ENCODE peak calls at places on chromosomes 12 and 14, in four cellular contexts. G, Z, J and K are unnamed samples.

GRCh38 chr14:64536488-64537245 is 3.9 kb upstream of the HSPA2 start:
- DNase-seq in G (no peak), Z (no peak), J (no peak), K (no peak)

GRCh38 chr14:95265106-95266094 is 54.3 kb downstream of the CLMN start:
- DNase-seq in G (no peak), Z (peak; percentile 92), J (no peak), K (peak; percentile 68)

GRCh38 chr14:102768223-102769048 is 8.8 kb upstream of the TRAF3 start:
- DNase-seq in G (no peak), Z (peak; percentile 94), J (no peak), K (no peak)

GRCh38 chr12:12779529-12779928 is 5.9 kb upstream of the APOLD1 start:
- DNase-seq in G (no peak), Z (no peak), J (no peak), K (no peak)

GRCh38 chr12:26648584-26648983 is 184.4 kb downstream of the ITPR2 start:
- DNase-seq in G (no peak), Z (no peak), J (no peak), K (no peak)

GRCh38 chr12:16384732-16385131 is 37.3 kb downstream of the MGST1 start:
- DNase-seq in G (no peak), Z (no peak), J (no peak), K (no peak)

GRCh38 chr14:92959189-92959531 is 36.2 kb downstream of the CHGA start:
- DNase-seq in G (no peak), Z (no peak), J (no peak), K (no peak)

GRCh38 chr12:25014961-25015360 is 66.1 kb upstream of the BCAT1 start:
- DNase-seq in G (no peak), Z (no peak), J (no peak), K (no peak)

GRCh38 chr14:24880689-24881088 is 169.3 kb downstream of the STXBP6 start:
- DNase-seq in G (no peak), Z (no peak), J (no peak), K (no peak)

GRCh38 chr12:126770188-126770587 is 1496.8 kb upstream of the TMEM132C start:
- DNase-seq in G (no peak), Z (no peak), J (no peak), K (no peak)

GRCh38 chr14:68145036-68145435 is 325.5 kb downstream of the RAD51B start:
- DNase-seq in G (no peak), Z (no peak), J (no peak), K (no peak)

GRCh38 chr14:23951590-23952143 is 1.9 kb upstream of the DHRS4 start:
- DNase-seq in G (no peak), Z (no peak), J (no peak), K (no peak)

GRCh38 chr14:99447739-99448138 is 32.9 kb downstream of the SETD3 start:
- DNase-seq in G (no peak), Z (no peak), J (no peak), K (no peak)

GRCh38 chr12:39510001-39510400 is 67.1 kb upstream of the KIF21A start:
- DNase-seq in G (no peak), Z (no peak), J (no peak), K (no peak)

GRCh38 chr12:26347300-26347699 is 151.9 kb downstream of the SSPN start:
- DNase-seq in G (no peak), Z (no peak), J (no peak), K (no peak)

GRCh38 chr12:1429980-1430379 is 164.4 kb downstream of the FBXL14 start:
- DNase-seq in G (no peak), Z (no peak), J (no peak), K (no peak)

GRCh38 chr12:31645944-31646343 is 13.5 kb upstream of the ETFBKMT start:
- DNase-seq in G (no peak), Z (no peak), J (no peak), K (no peak)

GRCh38 chr14:92462568-92462967 is 51.0 kb upstream of the RIN3 start:
- DNase-seq in G (no peak), Z (no peak), J (no peak), K (no peak)

GRCh38 chr12:122124370-122124769 is 45.8 kb downstream of the MLXIP start:
- DNase-seq in G (no peak), Z (no peak), J (no peak), K (no peak)

GRCh38 chr14:24813089-24813815 is 179.3 kb upstream of the GZMB start:
- DNase-seq in G (no peak), Z (no peak), J (no peak), K (no peak)

GRCh38 chr14:23521785-23522640 is 29.6 kb downstream of the ZFHX2 start:
- DNase-seq in G (no peak), Z (no peak), J (no peak), K (no peak)

GRCh38 chr14:22974530-22975313 is 7.6 kb downstream of the AJUBA start:
- DNase-seq in G (no peak), Z (no peak), J (peak; percentile 29), K (no peak)

GRCh38 chr12:82474181-82474797 is 116.0 kb downstream of the METTL25 start:
- DNase-seq in G (no peak), Z (peak; percentile 4), J (no peak), K (no peak)

GRCh38 chr12:131755305-131756113 is 44.6 kb downstream of the SFSWAP start:
- DNase-seq in G (no peak), Z (peak; percentile 59), J (no peak), K (peak; percentile 42)

GRCh38 chr14:69999246-69999645 is 120.0 kb downstream of the SMOC1 start:
- DNase-seq in G (no peak), Z (no peak), J (no peak), K (peak; percentile 32)

GRCh38 chr12:130920119-130920703 is 33.5 kb upstream of the ADGRD1 start:
- DNase-seq in G (no peak), Z (no peak), J (no peak), K (no peak)

GRCh38 chr14:45287609-45288008 is 34.6 kb upstream of the MIS18BP1 start:
- DNase-seq in G (no peak), Z (no peak), J (no peak), K (no peak)

GRCh38 chr12:62700091-62700490 is 233.5 kb downstream of the MON2 start:
- DNase-seq in G (no peak), Z (no peak), J (no peak), K (no peak)

GRCh38 chr12:108611884-108612415 is 14.1 kb upstream of the TMEM119 start:
- DNase-seq in G (no peak), Z (peak; percentile 57), J (no peak), K (no peak)

GRCh38 chr12:6699989-6700645 is 498 bp downstream of the PIANP start:
- DNase-seq in G (no peak), Z (no peak), J (no peak), K (no peak)

GRCh38 chr14:94699831-94700230 is 70.1 kb downstream of the GSC start:
- DNase-seq in G (no peak), Z (no peak), J (no peak), K (no peak)

GRCh38 chr12:14841761-14842160 is 1.6 kb downstream of the ART4 start:
- DNase-seq in G (peak; percentile 71), Z (no peak), J (peak; percentile 63), K (peak; percentile 77)

GRCh38 chr12:125246346-125246656 is 181.1 kb downstream of the AACS start:
- DNase-seq in G (no peak), Z (no peak), J (no peak), K (no peak)

GRCh38 chr14:99660794-99661193 is 15.9 kb downstream of the HHIPL1 start:
- DNase-seq in G (no peak), Z (no peak), J (no peak), K (no peak)

GRCh38 chr12:49346659-49347306 is at the start of gene DNAJC22:
- DNase-seq in G (no peak), Z (peak; percentile 35), J (no peak), K (peak; percentile 87)

GRCh38 chr12:98453070-98453469 is 62.3 kb upstream of the TMPO start:
- DNase-seq in G (no peak), Z (no peak), J (no peak), K (no peak)

GRCh38 chr14:84399296-84399910 is 1130.5 kb upstream of the FLRT2 start:
- DNase-seq in G (no peak), Z (no peak), J (no peak), K (no peak)

GRCh38 chr14:65840786-65841185 is 428.3 kb downstream of the FUT8 start:
- DNase-seq in G (no peak), Z (no peak), J (no peak), K (no peak)

GRCh38 chr14:37720131-37720530 is 124.7 kb downstream of the TTC6 start:
- DNase-seq in G (no peak), Z (no peak), J (no peak), K (no peak)

DNA sequence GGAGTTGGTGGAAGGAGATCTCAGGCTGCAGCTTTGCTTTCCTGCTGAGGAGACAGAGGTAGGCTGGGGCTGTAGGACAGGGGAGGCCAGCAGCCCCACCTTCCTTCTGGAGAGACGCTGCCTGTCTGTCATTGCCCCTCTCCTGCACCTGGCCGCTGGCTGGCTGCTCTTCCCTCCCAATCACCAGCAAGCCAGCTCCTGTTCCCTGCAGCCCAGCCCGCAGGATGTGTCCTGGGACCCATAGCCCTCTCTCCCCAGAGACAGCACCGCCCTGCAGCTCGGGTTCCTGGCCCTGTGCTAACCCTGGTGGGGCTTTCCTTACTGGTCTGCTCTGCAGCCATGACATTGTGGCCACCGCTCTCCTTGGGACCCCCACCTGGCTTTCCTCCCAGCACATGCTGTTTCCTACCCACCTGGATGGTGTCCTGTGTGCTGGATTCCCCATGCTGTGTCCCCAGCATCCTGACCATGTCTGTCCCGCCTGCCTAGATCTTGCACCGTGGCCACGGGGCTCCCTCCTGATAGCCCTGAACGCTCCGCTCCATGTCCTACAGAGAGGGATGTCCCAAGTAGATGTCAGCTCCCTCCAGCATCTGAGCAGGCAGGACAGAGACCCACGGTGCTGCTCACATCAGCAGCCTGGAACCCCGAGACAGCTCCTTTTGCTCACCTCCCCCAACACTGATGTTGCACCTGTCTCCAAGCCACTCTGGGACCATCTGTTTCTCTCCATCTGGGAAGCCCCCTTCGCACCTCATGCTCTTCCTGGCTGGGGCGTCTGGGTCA is 1.2 kb upstream of the MTA1 start:
- DNase-seq in G (no peak), Z (no peak), J (no peak), K (no peak)
- H3K4me3 ChIP-seq in G (peak overlapping the region; percentile 72), Z (no peak overlapping the region), J (no peak overlapping the region), K (no peak overlapping the region)

GRCh38 chr14:61461808-61462275 is 140.5 kb downstream of the PRKCH start:
- DNase-seq in G (peak; percentile 65), Z (peak; percentile 61), J (no peak), K (peak; percentile 56)
- H3K4me3 ChIP-seq in G (no peak overlapping the region), Z (no peak overlapping the region), J (no peak overlapping the region), K (no peak overlapping the region)

DNA sequence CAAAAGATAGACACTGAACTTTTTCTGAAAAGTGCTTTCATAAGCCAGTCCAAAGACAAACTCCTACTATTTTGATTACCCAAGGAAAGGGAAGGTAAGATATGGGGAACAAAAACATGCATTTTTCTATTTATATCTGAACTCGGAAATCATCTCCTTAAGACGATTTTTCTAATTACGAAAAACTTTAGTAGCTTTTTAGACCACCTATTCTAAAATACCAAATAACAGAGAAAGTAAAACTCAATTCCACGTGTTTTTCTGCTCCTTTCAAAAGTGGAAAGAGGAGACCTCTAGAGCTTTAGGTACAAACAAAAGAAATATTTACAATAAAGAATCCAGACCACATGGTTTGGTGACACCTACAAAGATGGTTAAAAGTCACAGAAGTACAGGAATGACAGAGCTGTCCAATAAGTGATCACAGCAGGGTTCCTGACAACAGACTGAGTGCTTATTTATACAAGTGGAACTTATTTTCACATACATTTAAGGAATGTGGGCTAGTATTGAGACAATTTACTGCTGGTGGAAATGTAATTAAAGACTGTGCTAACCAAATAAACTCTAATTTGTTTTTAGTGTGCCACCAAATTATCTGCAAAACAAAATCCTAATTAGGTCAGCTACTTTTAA is 2.5 kb downstream of the LRIG3 start:
- DNase-seq in G (no peak), Z (peak; percentile 44), J (no peak), K (no peak)
- H3K4me3 ChIP-seq in G (peak overlapping the region; percentile 87), Z (peak overlapping the region; percentile 90), J (peak overlapping the region; percentile 84), K (peak overlapping the region; percentile 23)

GRCh38 chr14:60642790-60643397 is 6.4 kb downstream of the SIX1 start:
- DNase-seq in G (no peak), Z (no peak), J (no peak), K (no peak)
- H3K4me3 ChIP-seq in G (no peak overlapping the region), Z (no peak overlapping the region), J (no peak overlapping the region), K (no peak overlapping the region)